ENCODE peak calls at places on chromosome 14, in eight cellular contexts. V, T, J, N, Z, D, C and Y are unnamed samples.

GRCh38 chr14:24243336-24243836 is 963 bp upstream of the TINF2 start:
- DNase-seq in N (peak; percentile 76), D (no peak), C (no peak), Z (no peak), V (peak; percentile 48), T (no peak), J (no peak), Y (no peak)

GRCh38 chr14:91113829-91114078 is at the start of gene DGLUCY:
- DNase-seq in T (peak; percentile 80), N (peak; percentile 94), Z (peak; percentile 84), V (peak; percentile 78), J (no peak), D (no peak), C (peak; percentile 94), Y (peak; percentile 90)

GRCh38 chr14:86505808-86506207 is 975.9 kb downstream of the FLRT2 start:
- DNase-seq in V (no peak), D (no peak), T (no peak), J (no peak), Z (no peak), N (no peak), C (no peak), Y (no peak)

GRCh38 chr14:101491841-101492240 is 69.5 kb upstream of the DIO3 start:
- DNase-seq in V (no peak), Z (no peak), N (peak; percentile 20), T (no peak), C (no peak), J (peak; percentile 23), D (no peak), Y (no peak)

GRCh38 chr14:58297412-58297761 is 968 bp upstream of the ARID4A start:
- DNase-seq in T (peak; percentile 33), C (peak; percentile 92), V (no peak), D (no peak), Z (no peak), N (no peak), J (no peak), Y (no peak)

GRCh38 chr14:21072102-21072501 is 2.0 kb downstream of the ARHGEF40 start:
- DNase-seq in T (no peak), N (no peak), D (no peak), C (no peak), J (no peak), Z (peak; percentile 35), V (peak; percentile 24), Y (no peak)

GRCh38 chr14:29671034-29671433 is 256.6 kb downstream of the PRKD1 start:
- DNase-seq in T (no peak), C (no peak), J (no peak), Z (no peak), D (no peak), V (no peak), N (no peak), Y (no peak)

GRCh38 chr14:34189866-34190265 is 239.0 kb upstream of the EGLN3 start:
- DNase-seq in T (no peak), D (no peak), J (no peak), C (no peak), N (no peak), Z (no peak), V (no peak), Y (no peak)

GRCh38 chr14:104792945-104793702 is 2.4 kb downstream of the AKT1 start:
- DNase-seq in C (no peak), V (no peak), N (no peak), Z (no peak), D (no peak), J (no peak), T (no peak), Y (no peak)

GRCh38 chr14:23148596-23149249 is 29.7 kb upstream of the CEBPE start:
- DNase-seq in J (no peak), V (no peak), D (no peak), T (no peak), N (no peak), C (no peak), Z (no peak), Y (no peak)

GRCh38 chr14:64387232-64387737 is 868 bp upstream of the MTHFD1 start:
- DNase-seq in C (no peak), D (no peak), V (peak; percentile 48), N (no peak), Z (peak; percentile 52), T (no peak), J (no peak), Y (no peak)

GRCh38 chr14:37994846-37995372 is 212.8 kb upstream of the SSTR1 start:
- DNase-seq in Z (no peak), N (no peak), V (no peak), C (no peak), T (no peak), D (no peak), J (no peak), Y (no peak)

GRCh38 chr14:65297744-65298143 is 114.8 kb upstream of the FUT8 start:
- DNase-seq in C (no peak), N (no peak), T (peak; percentile 78), D (no peak), J (no peak), Z (no peak), V (no peak), Y (peak; percentile 67)

GRCh38 chr14:76769636-76770292 is 8.5 kb downstream of the VASH1 start:
- DNase-seq in C (no peak), T (no peak), V (no peak), J (peak; percentile 53), Z (no peak), D (no peak), N (peak; percentile 57), Y (no peak)

GRCh38 chr14:20403521-20403920 is 9.8 kb downstream of the TEP1 start:
- DNase-seq in Z (no peak), V (no peak), C (no peak), T (no peak), J (no peak), D (no peak), N (no peak), Y (peak; percentile 30)

GRCh38 chr14:76083796-76084195 is 67.9 kb upstream of the GPATCH2L start:
- DNase-seq in N (no peak), Z (no peak), T (no peak), V (peak; percentile 61), C (no peak), J (no peak), D (no peak), Y (no peak)

GRCh38 chr14:68938515-68939423 is 40.3 kb downstream of the ACTN1 start:
- DNase-seq in C (no peak), D (no peak), V (no peak), Z (peak; percentile 67), N (peak; percentile 77), J (no peak), T (peak; percentile 67), Y (no peak)

GRCh38 chr14:23636317-23637211 is at the start of gene DHRS2:
- DNase-seq in N (no peak), V (peak; percentile 17), T (no peak), C (no peak), Z (no peak), D (no peak), J (no peak), Y (no peak)

GRCh38 chr14:55712505-55712904 is 132.5 kb downstream of the KTN1 start:
- DNase-seq in Z (no peak), J (no peak), D (no peak), T (no peak), N (no peak), V (no peak), C (no peak), Y (no peak)

GRCh38 chr14:55713496-55713895 is 133.5 kb downstream of the KTN1 start:
- DNase-seq in D (no peak), N (no peak), T (no peak), J (no peak), Z (no peak), C (no peak), V (no peak), Y (no peak)

GRCh38 chr14:55717621-55718020 is 137.6 kb downstream of the KTN1 start:
- DNase-seq in Z (no peak), J (no peak), C (no peak), V (no peak), T (no peak), D (no peak), N (no peak), Y (no peak)

GRCh38 chr14:55718551-55718950 is 138.5 kb downstream of the KTN1 start:
- DNase-seq in C (no peak), T (no peak), D (no peak), Z (no peak), V (no peak), J (no peak), N (no peak), Y (no peak)

GRCh38 chr14:55715889-55716288 is 135.9 kb downstream of the KTN1 start:
- DNase-seq in C (no peak), J (no peak), V (no peak), T (no peak), D (no peak), N (peak; percentile 79), Z (no peak), Y (no peak)
- TF ChIP-seq POLR2AphosphoS5 in C (no peak), J (peak; percentile 35), V (no peak), T (no peak), D (no peak), N (no peak), Z (peak; percentile 19), Y (no peak)

DNA sequence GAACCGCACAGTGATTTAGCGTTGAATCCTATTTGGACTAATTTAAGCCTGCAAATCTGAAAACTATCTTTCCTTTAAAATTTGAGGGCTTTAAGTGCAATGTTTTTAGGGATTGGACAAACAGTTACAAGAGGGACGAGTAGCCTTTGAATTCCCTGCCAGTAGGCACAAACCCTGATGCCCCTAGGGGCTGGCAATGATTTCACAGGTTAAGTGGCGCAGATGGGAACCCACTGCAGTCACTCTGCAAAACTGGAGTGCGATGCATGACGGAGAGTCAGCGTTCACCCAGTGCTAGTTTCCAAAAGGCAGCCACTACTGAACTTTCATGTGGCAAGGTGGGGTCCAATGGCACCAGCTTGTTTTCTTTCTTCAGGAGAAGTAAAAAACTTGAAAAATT is 99.4 kb upstream of the FRMD6 start:
- DNase-seq in J (no peak), D (no peak), N (no peak), V (no peak), Z (peak; percentile 58), T (no peak), C (no peak), Y (no peak)
- TF ChIP-seq CTCF in J (no peak), D (peak; percentile 9), N (no peak), V (no peak), Z (peak; percentile 45), T (no peak), C (no peak), Y (no peak)

DNA sequence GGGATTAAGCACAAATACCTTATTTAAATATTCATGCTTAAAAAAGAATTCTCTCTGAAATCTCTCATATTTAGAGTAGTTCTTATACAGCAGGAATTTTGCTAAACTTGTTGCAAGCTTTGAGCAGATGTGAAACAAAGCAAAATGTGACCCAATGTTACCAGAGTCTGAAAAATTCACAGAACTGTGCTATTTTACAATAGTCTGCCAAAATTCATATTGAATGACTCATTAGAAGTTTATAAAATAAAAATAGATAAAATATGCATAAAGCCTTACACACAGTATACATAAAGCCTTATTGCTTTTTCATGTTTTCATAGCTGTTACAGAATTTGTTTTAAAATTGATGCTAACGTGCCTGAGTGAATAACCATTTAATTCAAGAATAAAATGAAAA is 17.8 kb upstream of the RHOJ start:
- DNase-seq in Z (no peak), C (no peak), J (no peak), T (no peak), V (no peak), N (no peak), D (no peak), Y (no peak)
- TF ChIP-seq EP300 in Z (no peak), C (no peak), J (no peak), T (no peak), V (no peak), N (no peak), D (no peak), Y (no peak)

GRCh38 chr14:39113685-39114072 is 444 bp upstream of the GEMIN2 start:
- DNase-seq in D (no peak), V (no peak), T (no peak), J (no peak), C (no peak), N (no peak), Z (no peak), Y (no peak)
- TF ChIP-seq POLR2AphosphoS5 in D (no peak), V (no peak), T (no peak), J (no peak), C (no peak), N (no peak), Z (no peak), Y (no peak)